ENCODE peak calls at places on chromosomes 6 and 20, in four cellular contexts. One of them, this sample, is unnamed.

GRCh38 chr6:129865013-129865412 is 3.9 kb upstream of the TMEM244 start:
- DNase-seq in NCI-H748 treated with DMSO at 0.1 percent for 48 hours: no peak
- DNase-seq in stimulated activated CD8-positive, alpha-beta memory T cell treated with anti-CD3 and anti-CD28 coated beads, Interleukin-15, amount 100 ng/mL, for 24 hours: no peak
- DNase-seq in RPMI8226: no peak
- DNase-seq in this sample: no peak

GRCh38 chr6:39861663-39862062 is 69.5 kb downstream of the DAAM2 start:
- DNase-seq in RPMI8226: no peak
- DNase-seq in stimulated activated CD8-positive, alpha-beta memory T cell treated with anti-CD3 and anti-CD28 coated beads, Interleukin-15, amount 100 ng/mL, for 24 hours: no peak
- DNase-seq in NCI-H748 treated with DMSO at 0.1 percent for 48 hours: no peak
- DNase-seq in this sample: no peak

GRCh38 chr6:133699986-133700385 is 188.9 kb upstream of the TCF21 start:
- DNase-seq in stimulated activated CD8-positive, alpha-beta memory T cell treated with anti-CD3 and anti-CD28 coated beads, Interleukin-15, amount 100 ng/mL, for 24 hours: no peak
- DNase-seq in RPMI8226: no peak
- DNase-seq in NCI-H748 treated with DMSO at 0.1 percent for 48 hours: no peak
- DNase-seq in this sample: no peak

GRCh38 chr6:122323361-122323760 is 76.1 kb upstream of the HSF2 start:
- DNase-seq in NCI-H748 treated with DMSO at 0.1 percent for 48 hours: no peak
- DNase-seq in stimulated activated CD8-positive, alpha-beta memory T cell treated with anti-CD3 and anti-CD28 coated beads, Interleukin-15, amount 100 ng/mL, for 24 hours: no peak
- DNase-seq in RPMI8226: no peak
- DNase-seq in this sample: no peak

GRCh38 chr6:3321875-3322274 is 63.1 kb downstream of the PSMG4 start:
- DNase-seq in NCI-H748 treated with DMSO at 0.1 percent for 48 hours: no peak
- DNase-seq in stimulated activated CD8-positive, alpha-beta memory T cell treated with anti-CD3 and anti-CD28 coated beads, Interleukin-15, amount 100 ng/mL, for 24 hours: no peak
- DNase-seq in RPMI8226: no peak
- DNase-seq in this sample: no peak

GRCh38 chr6:26403888-26404287 is 1.8 kb downstream of the BTN3A1 start:
- DNase-seq in RPMI8226: no peak
- DNase-seq in NCI-H748 treated with DMSO at 0.1 percent for 48 hours: no peak
- DNase-seq in stimulated activated CD8-positive, alpha-beta memory T cell treated with anti-CD3 and anti-CD28 coated beads, Interleukin-15, amount 100 ng/mL, for 24 hours: no peak
- DNase-seq in this sample: no peak

GRCh38 chr20:5433352-5433751 is 116.6 kb upstream of the PROKR2 start:
- DNase-seq in RPMI8226: no peak
- DNase-seq in stimulated activated CD8-positive, alpha-beta memory T cell treated with anti-CD3 and anti-CD28 coated beads, Interleukin-15, amount 100 ng/mL, for 24 hours: no peak
- DNase-seq in NCI-H748 treated with DMSO at 0.1 percent for 48 hours: no peak
- DNase-seq in this sample: no peak

GRCh38 chr20:58675146-58675584 is 17.4 kb upstream of the NPEPL1 start:
- DNase-seq in stimulated activated CD8-positive, alpha-beta memory T cell treated with anti-CD3 and anti-CD28 coated beads, Interleukin-15, amount 100 ng/mL, for 24 hours: no peak
- DNase-seq in RPMI8226: no peak
- DNase-seq in NCI-H748 treated with DMSO at 0.1 percent for 48 hours: no peak
- DNase-seq in this sample: no peak

GRCh38 chr20:19688031-19688806 is 69.8 kb upstream of the RIN2 start:
- DNase-seq in stimulated activated CD8-positive, alpha-beta memory T cell treated with anti-CD3 and anti-CD28 coated beads, Interleukin-15, amount 100 ng/mL, for 24 hours: no peak
- DNase-seq in NCI-H748 treated with DMSO at 0.1 percent for 48 hours: no peak
- DNase-seq in RPMI8226: peak
- DNase-seq in this sample: peak

GRCh38 chr6:50271266-50271665 is 221.5 kb upstream of the DEFB112 start:
- DNase-seq in RPMI8226: no peak
- DNase-seq in stimulated activated CD8-positive, alpha-beta memory T cell treated with anti-CD3 and anti-CD28 coated beads, Interleukin-15, amount 100 ng/mL, for 24 hours: no peak
- DNase-seq in NCI-H748 treated with DMSO at 0.1 percent for 48 hours: no peak
- DNase-seq in this sample: no peak